ENCODE peak calls at places on chromosomes 6 and 20, in six cellular contexts. Y is H9; K is caudate nucleus; L is CD8-positive, alpha-beta memory T cell; B is body of pancreas; R is adrenal gland. A is an unnamed sample.

GRCh38 chr20:32925481-32926196 is 66.9 kb downstream of the EFCAB8 start:
- DNase-seq in Y (no peak), K (no peak), L (no peak), B (no peak), R (no peak), A (no peak)

GRCh38 chr20:62603021-62603906 is 39.0 kb upstream of the SLCO4A1 start:
- DNase-seq in Y (no peak), K (no peak), L (peak), B (peak), R (no peak), A (peak)

GRCh38 chr6:34938268-34938667 is 49.2 kb downstream of the ANKS1A start:
- DNase-seq in Y (no peak), K (no peak), L (no peak), B (peak), R (no peak), A (no peak)

GRCh38 chr6:20631525-20631924 is 97.3 kb downstream of the CDKAL1 start:
- DNase-seq in Y (no peak), K (no peak), L (no peak), B (no peak), R (no peak), A (no peak)

GRCh38 chr6:13461805-13462204 is 25.6 kb downstream of the GFOD1 start:
- DNase-seq in Y (no peak), K (no peak), L (no peak), B (no peak), R (no peak), A (no peak)

GRCh38 chr6:85920782-85921181 is 278.1 kb upstream of the SYNCRIP start:
- DNase-seq in Y (no peak), K (no peak), L (no peak), B (peak), R (no peak), A (peak)

GRCh38 chr20:12815369-12815768 is 193.4 kb upstream of the SPTLC3 start:
- DNase-seq in Y (no peak), K (no peak), L (no peak), B (no peak), R (no peak), A (no peak)

GRCh38 chr6:158149641-158150040 is 18.4 kb downstream of the SERAC1 start:
- DNase-seq in Y (no peak), K (no peak), L (no peak), B (no peak), R (no peak), A (no peak)

GRCh38 chr20:38673731-38674177 is 50.5 kb upstream of the SLC32A1 start:
- DNase-seq in Y (peak), K (no peak), L (no peak), B (no peak), R (no peak), A (no peak)

GRCh38 chr6:100379386-100379785 is 85.3 kb downstream of the SIM1 start:
- DNase-seq in Y (no peak), K (no peak), L (no peak), B (no peak), R (no peak), A (no peak)

GRCh38 chr6:680204-680603 is 12.7 kb downstream of the EXOC2 start:
- DNase-seq in Y (no peak), K (no peak), L (no peak), B (no peak), R (no peak), A (no peak)

GRCh38 chr6:161829186-161829794 is 555.4 kb upstream of the AGPAT4 start:
- DNase-seq in Y (peak), K (no peak), L (no peak), B (no peak), R (no peak), A (no peak)

GRCh38 chr6:33744895-33745546 is 1.7 kb downstream of the IP6K3 start:
- DNase-seq in Y (no peak), K (no peak), L (no peak), B (no peak), R (no peak), A (no peak)

GRCh38 chr6:17881085-17881883 is 106.2 kb downstream of the KIF13A start:
- DNase-seq in Y (no peak), K (no peak), L (no peak), B (no peak), R (no peak), A (peak)

GRCh38 chr6:39281312-39281980 is 32.8 kb downstream of the KCNK17 start:
- DNase-seq in Y (no peak), K (no peak), L (no peak), B (no peak), R (no peak), A (no peak)

GRCh38 chr20:2521369-2522305 is 12.9 kb upstream of the ZNF343 start:
- DNase-seq in Y (peak), K (no peak), L (peak), B (peak), R (no peak), A (no peak)

GRCh38 chr20:4795394-4795793 is 73.7 kb downstream of the PRND start:
- DNase-seq in Y (peak), K (no peak), L (no peak), B (no peak), R (no peak), A (no peak)

GRCh38 chr6:129686941-129687627 is 22.9 kb downstream of the ARHGAP18 start:
- DNase-seq in Y (no peak), K (no peak), L (peak), B (no peak), R (no peak), A (no peak)

GRCh38 chr6:163860194-163861081 is 445.9 kb downstream of the QKI start:
- DNase-seq in Y (no peak), K (no peak), L (no peak), B (no peak), R (no peak), A (peak)

DNA sequence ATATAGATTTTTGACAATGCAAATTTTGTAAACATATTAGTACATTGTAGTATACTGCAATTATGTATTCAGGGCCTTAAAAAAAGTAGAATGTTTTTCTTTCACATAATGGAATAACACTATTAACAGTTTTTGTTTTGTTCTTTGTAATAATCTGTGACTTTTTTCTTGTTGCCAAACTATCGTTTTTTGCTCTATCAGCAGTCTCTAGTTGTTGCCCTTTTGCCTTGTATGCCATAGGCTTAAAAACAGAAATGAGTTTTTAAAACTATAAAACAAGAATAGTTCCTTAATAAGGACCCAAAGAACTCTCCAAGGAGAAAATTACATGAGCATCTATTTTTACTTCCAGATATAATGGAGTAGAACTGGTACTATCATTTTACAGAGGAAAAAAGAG is 29.5 kb downstream of the REPS1 start:
- DNase-seq in Y (no peak), K (no peak), L (no peak), B (no peak), R (no peak), A (no peak)
- H3K27ac ChIP-seq in Y (no peak), K (no peak), L (no peak), B (no peak), R (no peak), A (peak)

DNA sequence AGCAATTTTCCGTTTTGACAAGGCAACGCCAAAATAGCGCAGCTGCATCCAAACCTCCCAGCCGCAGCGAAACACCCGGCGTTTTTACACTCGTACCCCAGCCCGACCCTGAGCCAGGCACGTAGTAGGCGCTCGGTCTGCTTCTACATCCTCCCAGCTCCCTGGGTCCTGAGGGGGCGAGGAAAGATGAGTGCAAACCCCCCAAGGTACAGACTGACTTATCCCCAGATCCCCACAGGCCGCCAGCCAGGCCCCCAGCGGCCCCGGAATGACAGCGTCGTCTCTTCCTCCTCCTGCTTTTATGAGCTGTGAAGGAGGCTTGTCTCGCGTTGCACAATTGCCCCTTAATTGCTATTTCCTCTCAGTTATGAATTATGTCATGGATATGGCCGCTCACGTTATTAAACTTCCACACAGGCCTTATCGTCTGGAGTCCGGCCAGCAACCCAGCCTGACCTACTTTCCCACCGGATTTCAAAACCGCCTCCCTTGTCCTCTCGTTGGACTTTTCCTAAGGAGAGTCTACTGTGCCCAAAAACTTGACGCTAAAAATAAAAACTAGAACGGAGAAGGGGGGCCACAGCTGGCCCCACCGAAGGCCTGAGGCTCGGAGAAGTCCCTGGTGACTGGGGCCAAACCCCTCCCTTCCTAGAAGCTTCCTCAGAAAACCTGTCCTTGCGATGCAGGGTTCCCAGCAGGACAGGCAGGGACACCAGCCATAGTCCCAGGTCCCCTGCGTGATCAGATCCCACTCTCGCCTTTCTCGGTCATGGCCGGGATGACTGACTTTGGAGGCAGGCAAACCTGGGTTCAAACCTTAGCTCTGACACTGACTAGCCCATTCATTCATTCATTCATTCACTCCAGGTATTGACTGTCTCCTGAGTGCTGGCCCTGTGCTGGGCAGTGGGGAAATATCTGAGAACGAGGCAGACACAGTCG is 130.9 kb upstream of the PTPN1 start:
- DNase-seq in Y (no peak), K (no peak), L (no peak), B (peak), R (peak), A (peak)
- H3K27ac ChIP-seq in Y (no peak), K (peak), L (no peak), B (peak), R (peak), A (peak)

DNA sequence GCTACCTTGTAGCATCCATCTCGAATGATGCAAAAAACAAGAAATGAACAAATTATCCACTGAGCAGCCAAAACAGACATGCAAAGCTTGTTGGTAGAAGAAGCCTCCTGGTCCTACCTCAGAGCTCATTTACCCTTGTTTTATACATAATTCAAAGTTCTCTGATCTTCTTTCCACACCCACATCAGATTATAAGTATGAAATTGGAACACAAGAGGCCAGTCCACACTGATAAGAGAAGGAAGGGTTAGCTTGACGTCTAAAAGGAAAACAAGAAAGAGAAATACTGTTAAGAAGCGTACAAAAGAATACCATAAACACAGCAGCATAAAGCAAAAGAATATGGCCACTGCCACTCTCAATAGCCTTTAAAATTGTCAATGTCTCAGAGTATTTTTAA is 49.7 kb downstream of the FAM83B start:
- DNase-seq in Y (no peak), K (no peak), L (no peak), B (no peak), R (no peak), A (no peak)
- H3K27ac ChIP-seq in Y (no peak), K (no peak), L (no peak), B (no peak), R (no peak), A (no peak)

DNA sequence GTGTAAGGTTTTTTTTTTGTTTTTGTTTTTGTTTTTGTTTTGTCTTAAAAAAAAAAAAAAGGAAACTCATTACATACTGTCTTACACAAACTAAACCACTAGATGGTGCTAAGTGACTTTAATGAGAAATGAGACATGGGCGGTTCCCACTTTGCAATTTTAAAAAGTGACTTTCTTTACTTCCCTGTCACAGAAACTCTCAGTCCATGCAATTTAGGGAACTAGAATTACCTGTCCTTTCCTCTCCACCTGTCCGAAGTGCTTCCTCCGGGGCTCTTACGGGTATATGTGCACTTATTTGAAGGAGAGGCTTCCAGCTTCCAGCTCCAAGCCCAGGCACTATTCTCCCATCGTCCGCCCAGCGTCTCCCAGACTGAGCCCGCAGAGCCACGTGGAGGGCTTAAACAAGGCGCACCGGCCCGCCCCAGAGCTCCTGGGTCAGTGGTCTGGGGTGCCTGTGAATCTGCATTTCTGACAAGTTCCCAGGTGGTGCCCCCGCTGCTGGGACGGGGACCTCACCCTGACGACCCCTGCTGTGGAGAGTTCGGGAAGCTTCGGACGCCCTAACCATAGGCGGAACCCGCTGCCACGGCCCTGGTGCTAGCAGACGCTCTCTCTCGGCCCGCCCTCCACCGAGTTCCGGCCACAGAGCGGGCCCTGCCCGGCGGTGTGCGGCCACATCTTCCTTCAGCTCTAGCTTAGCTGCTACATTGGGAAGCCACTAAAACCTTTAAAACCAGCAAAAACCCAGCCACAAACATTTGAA is 26.1 kb downstream of the BFSP1 start:
- DNase-seq in Y (peak), K (peak), L (peak), B (peak), R (peak), A (peak)
- H3K27ac ChIP-seq in Y (no peak), K (no peak), L (peak), B (no peak), R (peak), A (peak)

GRCh38 chr6:7157752-7158616 is 50.2 kb downstream of the RREB1 start:
- DNase-seq in Y (no peak), K (no peak), L (no peak), B (no peak), R (no peak), A (no peak)
- H3K27ac ChIP-seq in Y (no peak), K (no peak), L (no peak), B (no peak), R (no peak), A (peak)

DNA sequence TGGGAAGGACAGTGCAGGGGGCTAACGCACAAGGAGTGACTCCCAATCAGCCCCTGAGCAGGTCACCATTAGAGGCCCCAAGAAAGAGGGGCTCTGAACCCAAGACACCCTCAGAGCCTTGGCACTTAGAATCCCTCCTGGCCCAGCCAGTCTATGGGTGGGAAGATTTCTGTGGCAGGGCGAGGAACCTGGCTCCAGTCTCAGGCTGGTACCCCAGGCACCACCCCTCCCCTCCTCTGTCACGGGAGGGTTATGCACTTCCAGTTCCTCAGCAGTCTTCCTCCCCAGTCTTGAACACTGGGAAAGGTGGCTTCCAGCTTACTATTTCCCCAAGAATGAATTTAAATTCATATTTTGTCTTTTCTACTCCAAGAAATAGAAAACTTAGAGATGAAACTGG is 27.6 kb upstream of the SSTR4 start:
- DNase-seq in Y (no peak), K (no peak), L (no peak), B (no peak), R (no peak), A (no peak)
- H3K27ac ChIP-seq in Y (no peak), K (no peak), L (no peak), B (no peak), R (no peak), A (no peak)